ENCODE peak calls at places on chromosomes 11 and 22, in six cellular contexts. K, G, Q, B, M and D are unnamed samples.

GRCh38 chr11:115423728-115424459 is 80.3 kb downstream of the CADM1 start:
- DNase-seq in G (no peak), K (no peak), M (no peak), Q (no peak), B (no peak), D (no peak)

GRCh38 chr11:36702330-36703054 is 104.5 kb upstream of the RAG2 start:
- DNase-seq in K (peak; percentile 70), M (no peak), G (peak; percentile 61), B (no peak), Q (no peak), D (no peak)

GRCh38 chr11:76672431-76673163 is 2.0 kb upstream of the LRRC32 start:
- DNase-seq in B (peak; percentile 86), Q (no peak), K (no peak), M (no peak), G (no peak), D (no peak)

GRCh38 chr11:64742087-64742939 is 1.6 kb downstream of the RASGRP2 start:
- DNase-seq in K (peak; percentile 40), Q (no peak), G (peak; percentile 53), M (peak; percentile 65), B (peak; percentile 84), D (no peak)

GRCh38 chr11:15525582-15525981 is 410.9 kb downstream of the INSC start:
- DNase-seq in B (no peak), K (no peak), M (peak; percentile 78), Q (no peak), G (no peak), D (no peak)

GRCh38 chr11:88656960-88657738 is 319.6 kb upstream of the CTSC start:
- DNase-seq in M (no peak), K (no peak), B (no peak), Q (no peak), G (no peak), D (no peak)

GRCh38 chr11:3161309-3161708 is 3.8 kb downstream of the OSBPL5 start:
- DNase-seq in M (no peak), B (peak; percentile 81), K (no peak), G (no peak), Q (no peak), D (no peak)

GRCh38 chr11:73372371-73372993 is 3.7 kb upstream of the RELT start:
- DNase-seq in G (peak; percentile 62), M (no peak), K (no peak), Q (no peak), B (no peak), D (peak; percentile 36)

GRCh38 chr11:42237701-42238235 is 778.3 kb upstream of the LRRC4C start:
- DNase-seq in M (no peak), B (no peak), K (no peak), Q (no peak), G (no peak), D (no peak)

GRCh38 chr11:115083129-115083823 is 404.9 kb downstream of the NXPE2 start:
- DNase-seq in G (no peak), B (no peak), Q (no peak), M (no peak), K (no peak), D (no peak)

GRCh38 chr11:121754603-121755002 is 301.8 kb upstream of the SORL1-AS1 start:
- DNase-seq in Q (no peak), K (no peak), B (no peak), M (no peak), G (no peak), D (no peak)

GRCh38 chr11:8271106-8271886 is 7.6 kb upstream of the LMO1 start:
- DNase-seq in Q (no peak), K (no peak), M (peak; percentile 10), B (no peak), G (no peak), D (no peak)

GRCh38 chr11:44589301-44589700 is 23.8 kb downstream of the CD82 start:
- DNase-seq in K (no peak), Q (no peak), G (peak; percentile 76), M (no peak), B (no peak), D (no peak)

GRCh38 chr11:108596701-108597100 is 3.1 kb upstream of the EXPH5 start:
- DNase-seq in G (no peak), Q (no peak), K (no peak), M (no peak), B (no peak), D (no peak)

GRCh38 chr11:96338910-96339703 is 3.9 kb downstream of the MAML2 start:
- DNase-seq in Q (peak; percentile 49), K (no peak), G (no peak), M (no peak), B (no peak), D (peak; percentile 70)

GRCh38 chr22:21823740-21824438 is 43.6 kb downstream of the MAPK1 start:
- DNase-seq in M (no peak), K (no peak), Q (no peak), B (no peak), G (no peak), D (no peak)

GRCh38 chr22:31313366-31314147 is 21.3 kb upstream of the PIK3IP1 start:
- DNase-seq in K (peak; percentile 78), G (peak; percentile 79), M (peak; percentile 86), B (peak; percentile 94), Q (peak; percentile 41), D (peak; percentile 63)

GRCh38 chr11:16781821-16782220 is 43.4 kb downstream of the C11orf58 start:
- DNase-seq in K (no peak), G (no peak), M (no peak), B (no peak), Q (no peak), D (no peak)

GRCh38 chr22:24326266-24326665 is 55.6 kb downstream of the SPECC1L start:
- DNase-seq in K (no peak), M (no peak), B (no peak), G (no peak), Q (no peak), D (no peak)

GRCh38 chr11:104812416-104812815 is 85.8 kb downstream of the CASP12 start:
- DNase-seq in B (no peak), G (no peak), M (no peak), K (no peak), Q (no peak), D (no peak)